ENCODE peak calls at places on chromosomes 6 and 20, in four cellular contexts. One of them, this sample, is unnamed.
A peak's percentile ranks its signal among the peaks of the same experiment; 100 is the strongest.

GRCh38 chr6:15798856-15799255 is 136.0 kb upstream of the DTNBP1 start:
- DNase-seq in activated gamma-delta T cell treated with Interleukin-2 at 50 U/mL for 16 hours: no peak
- DNase-seq in dorsolateral prefrontal cortex: no peak
- DNase-seq in stimulated activated naive CD4-positive, alpha-beta T cell: no peak
- DNase-seq in this sample: no peak

GRCh38 chr6:324729-325125 is 32.4 kb downstream of the DUSP22 start:
- DNase-seq in activated gamma-delta T cell treated with Interleukin-2 at 50 U/mL for 16 hours: no peak
- DNase-seq in dorsolateral prefrontal cortex: no peak
- DNase-seq in stimulated activated naive CD4-positive, alpha-beta T cell: no peak
- DNase-seq in this sample: no peak

GRCh38 chr20:52954849-52955248 is 17.3 kb upstream of the TSHZ2 start:
- DNase-seq in stimulated activated naive CD4-positive, alpha-beta T cell: no peak
- DNase-seq in dorsolateral prefrontal cortex: no peak
- DNase-seq in activated gamma-delta T cell treated with Interleukin-2 at 50 U/mL for 16 hours: no peak
- DNase-seq in this sample: no peak

GRCh38 chr20:51428451-51429143 is 113.9 kb downstream of the NFATC2 start:
- DNase-seq in stimulated activated naive CD4-positive, alpha-beta T cell: no peak
- DNase-seq in dorsolateral prefrontal cortex: no peak
- DNase-seq in activated gamma-delta T cell treated with Interleukin-2 at 50 U/mL for 16 hours: no peak
- DNase-seq in this sample: no peak

GRCh38 chr20:62596921-62597320 is 45.4 kb upstream of the SLCO4A1 start:
- DNase-seq in activated gamma-delta T cell treated with Interleukin-2 at 50 U/mL for 16 hours: no peak
- DNase-seq in stimulated activated naive CD4-positive, alpha-beta T cell: no peak
- DNase-seq in dorsolateral prefrontal cortex: no peak
- DNase-seq in this sample: no peak

GRCh38 chr6:131615275-131615674 is 12.8 kb downstream of the MED23 start:
- DNase-seq in stimulated activated naive CD4-positive, alpha-beta T cell: no peak
- DNase-seq in activated gamma-delta T cell treated with Interleukin-2 at 50 U/mL for 16 hours: no peak
- DNase-seq in dorsolateral prefrontal cortex: no peak
- DNase-seq in this sample: no peak

GRCh38 chr6:26123675-26124549 is 36.7 kb downstream of the HFE start:
- DNase-seq in activated gamma-delta T cell treated with Interleukin-2 at 50 U/mL for 16 hours: peak; percentile 74
- DNase-seq in stimulated activated naive CD4-positive, alpha-beta T cell: peak; percentile 94
- DNase-seq in dorsolateral prefrontal cortex: peak; percentile 72
- DNase-seq in this sample: peak; percentile 69

GRCh38 chr6:34174846-34175399 is 29.0 kb upstream of the GRM4 start:
- DNase-seq in activated gamma-delta T cell treated with Interleukin-2 at 50 U/mL for 16 hours: no peak
- DNase-seq in stimulated activated naive CD4-positive, alpha-beta T cell: no peak
- DNase-seq in dorsolateral prefrontal cortex: no peak
- DNase-seq in this sample: no peak

GRCh38 chr6:106658469-106658868 is 29.1 kb downstream of the QRSL1 start:
- DNase-seq in stimulated activated naive CD4-positive, alpha-beta T cell: no peak
- DNase-seq in activated gamma-delta T cell treated with Interleukin-2 at 50 U/mL for 16 hours: no peak
- DNase-seq in dorsolateral prefrontal cortex: no peak
- DNase-seq in this sample: no peak

GRCh38 chr6:41594766-41595165 is 43.5 kb upstream of the MDFI start:
- DNase-seq in dorsolateral prefrontal cortex: no peak
- DNase-seq in stimulated activated naive CD4-positive, alpha-beta T cell: no peak
- DNase-seq in activated gamma-delta T cell treated with Interleukin-2 at 50 U/mL for 16 hours: no peak
- DNase-seq in this sample: no peak

GRCh38 chr6:144331610-144332009 is 46.5 kb downstream of the UTRN start:
- DNase-seq in dorsolateral prefrontal cortex: no peak
- DNase-seq in activated gamma-delta T cell treated with Interleukin-2 at 50 U/mL for 16 hours: no peak
- DNase-seq in stimulated activated naive CD4-positive, alpha-beta T cell: no peak
- DNase-seq in this sample: no peak

GRCh38 chr6:79733388-79733787 is 102.3 kb downstream of the SH3BGRL2 start:
- DNase-seq in dorsolateral prefrontal cortex: no peak
- DNase-seq in stimulated activated naive CD4-positive, alpha-beta T cell: no peak
- DNase-seq in activated gamma-delta T cell treated with Interleukin-2 at 50 U/mL for 16 hours: no peak
- DNase-seq in this sample: no peak

GRCh38 chr6:145705561-145705960 is 29.8 kb downstream of the EPM2A start:
- DNase-seq in stimulated activated naive CD4-positive, alpha-beta T cell: no peak
- DNase-seq in dorsolateral prefrontal cortex: no peak
- DNase-seq in activated gamma-delta T cell treated with Interleukin-2 at 50 U/mL for 16 hours: no peak
- DNase-seq in this sample: no peak

GRCh38 chr20:36916199-36916598 is 35.3 kb downstream of the SAMHD1 start:
- DNase-seq in stimulated activated naive CD4-positive, alpha-beta T cell: no peak
- DNase-seq in dorsolateral prefrontal cortex: no peak
- DNase-seq in activated gamma-delta T cell treated with Interleukin-2 at 50 U/mL for 16 hours: no peak
- DNase-seq in this sample: no peak

GRCh38 chr20:16801919-16802651 is 53.9 kb downstream of the OTOR start:
- DNase-seq in dorsolateral prefrontal cortex: peak; percentile 75
- DNase-seq in stimulated activated naive CD4-positive, alpha-beta T cell: peak; percentile 11
- DNase-seq in activated gamma-delta T cell treated with Interleukin-2 at 50 U/mL for 16 hours: peak; percentile 32
- DNase-seq in this sample: peak; percentile 9

GRCh38 chr6:154899825-154900468 is 95.2 kb upstream of the TIAM2 start:
- DNase-seq in activated gamma-delta T cell treated with Interleukin-2 at 50 U/mL for 16 hours: no peak
- DNase-seq in dorsolateral prefrontal cortex: no peak
- DNase-seq in stimulated activated naive CD4-positive, alpha-beta T cell: no peak
- DNase-seq in this sample: no peak

GRCh38 chr20:57814529-57814928 is 104.7 kb upstream of the PMEPA1 start:
- DNase-seq in dorsolateral prefrontal cortex: no peak
- DNase-seq in stimulated activated naive CD4-positive, alpha-beta T cell: no peak
- DNase-seq in activated gamma-delta T cell treated with Interleukin-2 at 50 U/mL for 16 hours: no peak
- DNase-seq in this sample: no peak

GRCh38 chr20:46647469-46647868 is 3.8 kb downstream of the SLC13A3 start:
- DNase-seq in stimulated activated naive CD4-positive, alpha-beta T cell: no peak
- DNase-seq in activated gamma-delta T cell treated with Interleukin-2 at 50 U/mL for 16 hours: no peak
- DNase-seq in dorsolateral prefrontal cortex: no peak
- DNase-seq in this sample: no peak

GRCh38 chr6:140346461-140346860 is 972.0 kb upstream of the CITED2 start:
- DNase-seq in dorsolateral prefrontal cortex: no peak
- DNase-seq in activated gamma-delta T cell treated with Interleukin-2 at 50 U/mL for 16 hours: no peak
- DNase-seq in stimulated activated naive CD4-positive, alpha-beta T cell: no peak
- DNase-seq in this sample: no peak

GRCh38 chr20:5039255-5039657 is 37.9 kb upstream of the SLC23A2 start:
- DNase-seq in stimulated activated naive CD4-positive, alpha-beta T cell: no peak
- DNase-seq in dorsolateral prefrontal cortex: no peak
- DNase-seq in activated gamma-delta T cell treated with Interleukin-2 at 50 U/mL for 16 hours: peak; percentile 62
- DNase-seq in this sample: no peak

GRCh38 chr6:125363360-125364121 is 61.8 kb upstream of the HDDC2 start:
- DNase-seq in stimulated activated naive CD4-positive, alpha-beta T cell: no peak
- DNase-seq in activated gamma-delta T cell treated with Interleukin-2 at 50 U/mL for 16 hours: no peak
- DNase-seq in dorsolateral prefrontal cortex: peak; percentile 54
- DNase-seq in this sample: no peak

GRCh38 chr6:85641522-85641915 is 1.2 kb downstream of the SYNCRIP start:
- DNase-seq in dorsolateral prefrontal cortex: no peak
- DNase-seq in stimulated activated naive CD4-positive, alpha-beta T cell: no peak
- DNase-seq in activated gamma-delta T cell treated with Interleukin-2 at 50 U/mL for 16 hours: no peak
- DNase-seq in this sample: no peak

GRCh38 chr6:98840385-98840784 is 6.0 kb downstream of the POU3F2 start:
- DNase-seq in dorsolateral prefrontal cortex: no peak
- DNase-seq in activated gamma-delta T cell treated with Interleukin-2 at 50 U/mL for 16 hours: no peak
- DNase-seq in stimulated activated naive CD4-positive, alpha-beta T cell: no peak
- DNase-seq in this sample: no peak

GRCh38 chr6:124676033-124676432 is 286.2 kb upstream of the RNF217 start:
- DNase-seq in activated gamma-delta T cell treated with Interleukin-2 at 50 U/mL for 16 hours: no peak
- DNase-seq in stimulated activated naive CD4-positive, alpha-beta T cell: no peak
- DNase-seq in dorsolateral prefrontal cortex: no peak
- DNase-seq in this sample: no peak

GRCh38 chr20:19975901-19976300 is 41.3 kb upstream of the NAA20 start:
- DNase-seq in stimulated activated naive CD4-positive, alpha-beta T cell: no peak
- DNase-seq in activated gamma-delta T cell treated with Interleukin-2 at 50 U/mL for 16 hours: no peak
- DNase-seq in dorsolateral prefrontal cortex: no peak
- DNase-seq in this sample: no peak

GRCh38 chr6:20691185-20691584 is 156.9 kb downstream of the CDKAL1 start:
- DNase-seq in dorsolateral prefrontal cortex: no peak
- DNase-seq in activated gamma-delta T cell treated with Interleukin-2 at 50 U/mL for 16 hours: no peak
- DNase-seq in stimulated activated naive CD4-positive, alpha-beta T cell: no peak
- DNase-seq in this sample: no peak

GRCh38 chr20:38548356-38549083 is 32.5 kb upstream of the ADIG start:
- DNase-seq in dorsolateral prefrontal cortex: no peak
- DNase-seq in stimulated activated naive CD4-positive, alpha-beta T cell: no peak
- DNase-seq in activated gamma-delta T cell treated with Interleukin-2 at 50 U/mL for 16 hours: no peak
- DNase-seq in this sample: no peak

GRCh38 chr6:51790946-51791345 is 296.5 kb downstream of the PKHD1 start:
- DNase-seq in activated gamma-delta T cell treated with Interleukin-2 at 50 U/mL for 16 hours: no peak
- DNase-seq in dorsolateral prefrontal cortex: no peak
- DNase-seq in stimulated activated naive CD4-positive, alpha-beta T cell: no peak
- DNase-seq in this sample: no peak

GRCh38 chr6:17705778-17706579 is 746 bp downstream of the NUP153 start:
- DNase-seq in stimulated activated naive CD4-positive, alpha-beta T cell: peak; percentile 75
- DNase-seq in activated gamma-delta T cell treated with Interleukin-2 at 50 U/mL for 16 hours: peak; percentile 77
- DNase-seq in dorsolateral prefrontal cortex: no peak
- DNase-seq in this sample: peak; percentile 72

GRCh38 chr20:36821964-36822437 is 48.4 kb upstream of the DSN1 start:
- DNase-seq in dorsolateral prefrontal cortex: peak; percentile 77
- DNase-seq in stimulated activated naive CD4-positive, alpha-beta T cell: no peak
- DNase-seq in activated gamma-delta T cell treated with Interleukin-2 at 50 U/mL for 16 hours: no peak
- DNase-seq in this sample: no peak

GRCh38 chr20:2283706-2284423 is 11.9 kb upstream of the TGM3 start:
- DNase-seq in stimulated activated naive CD4-positive, alpha-beta T cell: no peak
- DNase-seq in dorsolateral prefrontal cortex: no peak
- DNase-seq in activated gamma-delta T cell treated with Interleukin-2 at 50 U/mL for 16 hours: no peak
- DNase-seq in this sample: no peak

GRCh38 chr20:63940071-63940471 is 16.1 kb downstream of the UCKL1 start:
- DNase-seq in dorsolateral prefrontal cortex: no peak
- DNase-seq in stimulated activated naive CD4-positive, alpha-beta T cell: no peak
- DNase-seq in activated gamma-delta T cell treated with Interleukin-2 at 50 U/mL for 16 hours: no peak
- DNase-seq in this sample: no peak

GRCh38 chr6:92047886-92048285 is 1371.5 kb downstream of the EPHA7 start:
- DNase-seq in activated gamma-delta T cell treated with Interleukin-2 at 50 U/mL for 16 hours: no peak
- DNase-seq in dorsolateral prefrontal cortex: no peak
- DNase-seq in stimulated activated naive CD4-positive, alpha-beta T cell: no peak
- DNase-seq in this sample: no peak

GRCh38 chr6:43304361-43304760 is 4.3 kb downstream of the CRIP3 start:
- DNase-seq in stimulated activated naive CD4-positive, alpha-beta T cell: no peak
- DNase-seq in dorsolateral prefrontal cortex: no peak
- DNase-seq in activated gamma-delta T cell treated with Interleukin-2 at 50 U/mL for 16 hours: no peak
- DNase-seq in this sample: no peak

GRCh38 chr6:110233769-110234374 is 53.6 kb downstream of the CDC40 start:
- DNase-seq in dorsolateral prefrontal cortex: no peak
- DNase-seq in activated gamma-delta T cell treated with Interleukin-2 at 50 U/mL for 16 hours: no peak
- DNase-seq in stimulated activated naive CD4-positive, alpha-beta T cell: no peak
- DNase-seq in this sample: no peak

GRCh38 chr6:128070406-128070805 is 169.5 kb upstream of the THEMIS start:
- DNase-seq in dorsolateral prefrontal cortex: no peak
- DNase-seq in activated gamma-delta T cell treated with Interleukin-2 at 50 U/mL for 16 hours: no peak
- DNase-seq in stimulated activated naive CD4-positive, alpha-beta T cell: no peak
- DNase-seq in this sample: no peak

GRCh38 chr6:21871831-21872230 is 278.3 kb downstream of the SOX4 start:
- DNase-seq in dorsolateral prefrontal cortex: no peak
- DNase-seq in stimulated activated naive CD4-positive, alpha-beta T cell: no peak
- DNase-seq in activated gamma-delta T cell treated with Interleukin-2 at 50 U/mL for 16 hours: no peak
- DNase-seq in this sample: no peak

GRCh38 chr6:170010665-170011232 is 259.3 kb downstream of the ERMARD start:
- DNase-seq in activated gamma-delta T cell treated with Interleukin-2 at 50 U/mL for 16 hours: no peak
- DNase-seq in dorsolateral prefrontal cortex: peak; percentile 37
- DNase-seq in stimulated activated naive CD4-positive, alpha-beta T cell: no peak
- DNase-seq in this sample: no peak